ENCODE peak calls at places on chromosomes 2 and 18, in five cellular contexts. S is B cell, V is AG10803, B is prostate gland, A is GM13977. C is an unnamed sample.

GRCh38 chr2:15127251-15127650 is 433.9 kb downstream of the NBAS start:
- DNase-seq in S (no peak), B (no peak), V (no peak), A (no peak), C (no peak)

GRCh38 chr2:12196495-12196894 is 450.1 kb downstream of the LPIN1 start:
- DNase-seq in B (no peak), A (no peak), V (no peak), S (no peak), C (no peak)

GRCh38 chr2:28810384-28811285 is at the start of gene SPDYA:
- DNase-seq in A (peak; percentile 88), B (peak; percentile 61), S (peak; percentile 89), V (peak; percentile 44), C (peak; percentile 83)

GRCh38 chr18:5693637-5694175 is 149.9 kb upstream of the EPB41L3 start:
- DNase-seq in S (no peak), A (no peak), B (no peak), V (peak; percentile 20), C (no peak)

GRCh38 chr18:50649821-50650220 is 89.9 kb downstream of the MAPK4 start:
- DNase-seq in A (no peak), B (peak; percentile 27), V (peak; percentile 17), S (no peak), C (no peak)

GRCh38 chr2:150544731-150545130 is 57.3 kb upstream of the RND3 start:
- DNase-seq in V (peak; percentile 47), A (no peak), S (no peak), B (no peak), C (no peak)

GRCh38 chr2:49219741-49220140 is 65.4 kb upstream of the FSHR start:
- DNase-seq in S (no peak), V (no peak), B (no peak), A (no peak), C (no peak)

GRCh38 chr2:188146888-188147287 is 144.8 kb upstream of the GULP1 start:
- DNase-seq in V (no peak), S (no peak), A (no peak), B (no peak), C (no peak)

GRCh38 chr2:234686088-234686890 is 189.4 kb upstream of the ARL4C start:
- DNase-seq in V (peak; percentile 67), S (no peak), B (peak; percentile 36), A (no peak), C (no peak)

GRCh38 chr2:128619471-128620325 is 301.0 kb upstream of the HS6ST1 start:
- DNase-seq in A (no peak), S (no peak), B (no peak), V (no peak), C (no peak)

GRCh38 chr2:16973586-16974274 is 308.1 kb upstream of the CYRIA start:
- DNase-seq in V (peak; percentile 16), B (no peak), A (no peak), S (no peak), C (no peak)

GRCh38 chr2:86002375-86002774 is 103.3 kb downstream of the POLR1A start:
- DNase-seq in V (no peak), A (no peak), S (no peak), B (no peak), C (no peak)

GRCh38 chr2:42856891-42857632 is 64.7 kb upstream of the HAAO start:
- DNase-seq in V (no peak), B (peak; percentile 67), S (no peak), A (no peak), C (no peak)

GRCh38 chr2:23519334-23519651 is 134.3 kb downstream of the KLHL29 start:
- DNase-seq in A (no peak), B (no peak), S (no peak), V (no peak), C (no peak)

GRCh38 chr2:163595033-163595432 is 140.8 kb downstream of the FIGN start:
- DNase-seq in B (no peak), V (no peak), A (no peak), S (no peak), C (no peak)

GRCh38 chr18:61322265-61322873 is 10.9 kb upstream of the CDH20 start:
- DNase-seq in A (peak; percentile 69), S (peak; percentile 59), B (no peak), V (peak; percentile 50), C (peak; percentile 64)

GRCh38 chr2:75068546-75068945 is 110.1 kb downstream of the POLE4 start:
- DNase-seq in V (no peak), B (no peak), A (no peak), S (no peak), C (no peak)

GRCh38 chr2:232363784-232364615 is 14.6 kb upstream of the ALPP start:
- DNase-seq in S (peak; percentile 41), B (no peak), V (peak; percentile 44), A (peak; percentile 58), C (peak; percentile 39)

GRCh38 chr2:112821682-112822081 is 14.9 kb downstream of the IL1B start:
- DNase-seq in S (no peak), V (no peak), B (no peak), A (no peak), C (peak; percentile 53)
- TF ChIP-seq CTCF in S (no peak), V (no peak), B (no peak), A (no peak), C (no peak)

GRCh38 chr18:78993014-78993926 is 13.7 kb downstream of the SALL3 start:
- DNase-seq in B (no peak), S (peak; percentile 32), A (no peak), V (no peak), C (no peak)

GRCh38 chr18:78994977-78995582 is 15.5 kb downstream of the SALL3 start:
- DNase-seq in B (no peak), V (no peak), A (no peak), S (no peak), C (no peak)

GRCh38 chr18:78992041-78992735 is 12.6 kb downstream of the SALL3 start:
- DNase-seq in A (no peak), B (no peak), S (no peak), V (no peak), C (no peak)

GRCh38 chr18:78994531-78994930 is 14.9 kb downstream of the SALL3 start:
- DNase-seq in B (no peak), V (no peak), S (no peak), A (no peak), C (no peak)

GRCh38 chr18:78994000-78994399 is 14.4 kb downstream of the SALL3 start:
- DNase-seq in A (no peak), S (no peak), V (no peak), B (no peak), C (no peak)
- TF ChIP-seq CTCF in A (no peak), S (no peak), V (no peak), B (no peak), C (no peak)

GRCh38 chr2:216666461-216667233 is 28.7 kb downstream of the IGFBP5 start:
- DNase-seq in S (peak; percentile 69), A (peak; percentile 85), V (peak; percentile 56), B (peak; percentile 67), C (peak; percentile 76)
- TF ChIP-seq CTCF in S (peak; percentile 98), A (peak; percentile 99), V (peak; percentile 100), B (peak; percentile 90), C (peak; percentile 97)

GRCh38 chr2:60977562-60977895 is 40.0 kb upstream of the PEX13 start:
- DNase-seq in V (no peak), B (no peak), S (no peak), A (no peak), C (no peak)

GRCh38 chr2:60976271-60976670 is 41.2 kb upstream of the PEX13 start:
- DNase-seq in S (no peak), B (no peak), A (no peak), V (no peak), C (no peak)

GRCh38 chr2:60976875-60977561 is 40.5 kb upstream of the PEX13 start:
- DNase-seq in S (no peak), V (no peak), B (no peak), A (peak; percentile 51), C (peak; percentile 27)

GRCh38 chr2:60980031-60980815 is 37.3 kb upstream of the PEX13 start:
- DNase-seq in B (no peak), S (no peak), V (no peak), A (no peak), C (no peak)

GRCh38 chr2:60979231-60979630 is 38.3 kb upstream of the PEX13 start:
- DNase-seq in S (peak; percentile 11), V (no peak), B (no peak), A (no peak), C (no peak)
- TF ChIP-seq CTCF in S (no peak), V (no peak), B (no peak), A (no peak), C (no peak)

DNA sequence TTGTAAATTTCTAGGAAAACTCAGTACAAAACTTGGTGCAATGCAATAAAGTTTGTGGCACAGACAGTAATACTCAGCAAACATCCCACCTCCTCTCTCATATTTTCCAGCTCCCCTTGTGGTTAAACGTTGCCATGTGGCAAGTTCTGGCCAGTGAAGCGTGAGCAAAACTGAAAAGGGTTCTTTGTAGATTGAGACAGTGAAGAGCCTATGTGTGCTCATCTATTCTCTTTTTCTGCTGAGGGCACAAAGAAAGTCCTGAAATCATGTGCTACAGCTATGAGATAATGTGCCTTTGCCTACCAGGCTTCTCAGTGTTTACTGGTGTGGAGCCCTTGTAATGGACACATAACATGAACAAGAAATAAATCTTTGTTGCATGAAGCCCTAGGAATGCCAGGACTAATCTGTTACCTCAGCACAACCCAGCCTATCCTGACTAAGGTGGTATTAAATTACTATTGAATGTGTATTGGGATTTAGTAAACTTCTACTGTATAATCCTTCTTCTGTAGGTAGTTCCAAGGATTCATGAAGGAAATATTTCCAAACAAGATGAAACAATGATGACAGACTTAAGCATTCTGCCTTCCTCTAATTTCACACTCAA is 13.0 kb upstream of the TYMS start:
- DNase-seq in A (peak; percentile 27), B (no peak), V (no peak), S (no peak), C (peak; percentile 61)
- TF ChIP-seq CTCF in A (no peak), B (no peak), V (no peak), S (no peak), C (no peak)